ENCODE peak calls at places on chromosomes 4 and X, in six cellular contexts. One of them, this sample, is unnamed.

GRCh38 chrX:108199691-108200090 is 108.1 kb downstream of the ATG4A start:
- DNase-seq in left ventricle myocardium inferior: no peak
- DNase-seq in NCI-H146: peak
- DNase-seq in neural crest cell: peak
- DNase-seq in GM12864: no peak
- DNase-seq in mucosa of gallbladder: no peak
- DNase-seq in this sample: peak

GRCh38 chr4:113958766-113959540 is 20.5 kb downstream of the ARSJ start:
- DNase-seq in left ventricle myocardium inferior: no peak
- DNase-seq in NCI-H146: peak
- DNase-seq in neural crest cell: no peak
- DNase-seq in GM12864: no peak
- DNase-seq in mucosa of gallbladder: no peak
- DNase-seq in this sample: no peak

GRCh38 chr4:173174184-173175156 is 5.9 kb downstream of the GALNT7 start:
- DNase-seq in left ventricle myocardium inferior: no peak
- DNase-seq in NCI-H146: no peak
- DNase-seq in neural crest cell: no peak
- DNase-seq in GM12864: no peak
- DNase-seq in mucosa of gallbladder: no peak
- DNase-seq in this sample: no peak

GRCh38 chr4:170400346-170400745 is 310.6 kb upstream of the AADAT start:
- DNase-seq in left ventricle myocardium inferior: no peak
- DNase-seq in NCI-H146: no peak
- DNase-seq in neural crest cell: no peak
- DNase-seq in GM12864: no peak
- DNase-seq in mucosa of gallbladder: no peak
- DNase-seq in this sample: no peak

GRCh38 chrX:104641176-104641575 is 75.2 kb downstream of the IL1RAPL2 start:
- DNase-seq in left ventricle myocardium inferior: no peak
- DNase-seq in NCI-H146: no peak
- DNase-seq in neural crest cell: no peak
- DNase-seq in GM12864: no peak
- DNase-seq in mucosa of gallbladder: no peak
- DNase-seq in this sample: peak

GRCh38 chr4:37392540-37393255 is 148.2 kb downstream of the NWD2 start:
- DNase-seq in left ventricle myocardium inferior: peak
- DNase-seq in NCI-H146: no peak
- DNase-seq in neural crest cell: peak
- DNase-seq in GM12864: no peak
- DNase-seq in mucosa of gallbladder: peak
- DNase-seq in this sample: peak

GRCh38 chr4:186724048-186724860 is 598 bp upstream of the FAT1 start:
- DNase-seq in left ventricle myocardium inferior: peak
- DNase-seq in NCI-H146: no peak
- DNase-seq in neural crest cell: peak
- DNase-seq in GM12864: no peak
- DNase-seq in mucosa of gallbladder: peak
- DNase-seq in this sample: no peak

GRCh38 chrX:76184276-76184675 is 11.4 kb downstream of the PBDC1 start:
- DNase-seq in left ventricle myocardium inferior: no peak
- DNase-seq in NCI-H146: no peak
- DNase-seq in neural crest cell: no peak
- DNase-seq in GM12864: no peak
- DNase-seq in mucosa of gallbladder: no peak
- DNase-seq in this sample: no peak

GRCh38 chr4:57182132-57182874 is 72.1 kb upstream of the IGFBP7 start:
- DNase-seq in left ventricle myocardium inferior: peak
- DNase-seq in NCI-H146: no peak
- DNase-seq in neural crest cell: no peak
- DNase-seq in GM12864: no peak
- DNase-seq in mucosa of gallbladder: no peak
- DNase-seq in this sample: no peak

GRCh38 chr4:101199507-101200285 is 147.6 kb downstream of the PPP3CA start:
- DNase-seq in left ventricle myocardium inferior: no peak
- DNase-seq in NCI-H146: no peak
- DNase-seq in neural crest cell: no peak
- DNase-seq in GM12864: no peak
- DNase-seq in mucosa of gallbladder: no peak
- DNase-seq in this sample: no peak

GRCh38 chr4:123876640-123877039 is 480.0 kb downstream of the SPRY1 start:
- DNase-seq in left ventricle myocardium inferior: no peak
- DNase-seq in NCI-H146: no peak
- DNase-seq in neural crest cell: no peak
- DNase-seq in GM12864: no peak
- DNase-seq in mucosa of gallbladder: no peak
- DNase-seq in this sample: no peak

GRCh38 chr4:6908397-6909112 is 1.1 kb upstream of the TBC1D14 start:
- DNase-seq in left ventricle myocardium inferior: no peak
- DNase-seq in NCI-H146: peak
- DNase-seq in neural crest cell: no peak
- DNase-seq in GM12864: no peak
- DNase-seq in mucosa of gallbladder: no peak
- DNase-seq in this sample: no peak

GRCh38 chr4:13705521-13706035 is 78.1 kb upstream of the BOD1L1 start:
- DNase-seq in left ventricle myocardium inferior: peak
- DNase-seq in NCI-H146: peak
- DNase-seq in neural crest cell: no peak
- DNase-seq in GM12864: no peak
- DNase-seq in mucosa of gallbladder: peak
- DNase-seq in this sample: peak

This sample was measured in Calu3.